ENCODE peak calls at places on chromosomes 7 and 10, in ten cellular contexts. V is Peyer's patch, C is HCT116, S is PC-9, J is breast epithelium, H is ovary, G is prostate gland, E is fibroblast of lung, Z is psoas muscle, X is GM23338. L is an unnamed sample. For H3K4me1, the result is how much of the 10 kb centered on the place peaks cover.

GRCh38 chr10:112343056-112343806 is 30.7 kb upstream of the ACSL5 start:
- DNase-seq in S (no peak), H (no peak), C (no peak), G (no peak), X (no peak), J (no peak), E (no peak), V (no peak), Z (no peak), L (no peak)

GRCh38 chr7:21912931-21913780 is 32.5 kb downstream of the CDCA7L start:
- DNase-seq in H (no peak), Z (no peak), C (no peak), E (no peak), G (no peak), V (no peak), X (no peak), J (no peak), S (no peak), L (no peak)

GRCh38 chr7:141593134-141593533 is 41.9 kb downstream of the AGK start:
- DNase-seq in J (no peak), V (no peak), G (no peak), E (peak), S (no peak), X (no peak), H (no peak), C (no peak), Z (no peak), L (no peak)

GRCh38 chr10:21926949-21927348 is 76.6 kb downstream of the DNAJC1 start:
- DNase-seq in X (no peak), S (peak), J (no peak), E (peak), Z (no peak), G (no peak), V (no peak), H (no peak), C (no peak), L (peak)

GRCh38 chr10:3452683-3453388 is 280.3 kb upstream of the PITRM1 start:
- DNase-seq in G (no peak), H (no peak), V (no peak), S (no peak), X (no peak), C (no peak), Z (no peak), E (peak), J (no peak), L (no peak)

GRCh38 chr10:119299531-119299930 is 92.2 kb downstream of the GRK5 start:
- DNase-seq in Z (no peak), V (peak), X (peak), H (no peak), C (no peak), S (no peak), J (no peak), E (no peak), G (no peak), L (no peak)

GRCh38 chr10:73906524-73907447 is 4.1 kb upstream of the PLAU start:
- DNase-seq in H (peak), G (peak), C (peak), Z (peak), E (peak), V (peak), J (no peak), X (peak), S (peak), L (peak)

GRCh38 chr7:1848013-1848640 is 178.1 kb downstream of the ELFN1 start:
- DNase-seq in H (no peak), J (no peak), E (no peak), S (no peak), G (no peak), Z (peak), V (no peak), C (no peak), X (no peak), L (no peak)

GRCh38 chr10:4851176-4851575 is 25.2 kb downstream of the AKR1E2 start:
- DNase-seq in S (no peak), V (no peak), X (no peak), E (no peak), Z (no peak), H (no peak), G (peak), C (no peak), J (no peak), L (no peak)

GRCh38 chr10:103842605-103843004 is 12.8 kb downstream of the SH3PXD2A start:
- DNase-seq in V (no peak), E (no peak), C (no peak), G (no peak), S (no peak), Z (no peak), X (no peak), H (no peak), J (no peak), L (no peak)

GRCh38 chr10:103829838-103830465 is 25.4 kb downstream of the SH3PXD2A start:
- DNase-seq in G (no peak), V (no peak), J (no peak), C (no peak), E (peak), X (no peak), S (no peak), Z (no peak), H (no peak), L (no peak)

GRCh38 chr10:114163062-114163861 is 10.7 kb downstream of the CCDC186 start:
- DNase-seq in G (no peak), Z (no peak), C (no peak), V (no peak), E (peak), X (peak), H (no peak), S (no peak), J (no peak), L (no peak)

GRCh38 chr10:86295351-86295750 is 71.2 kb downstream of the GRID1 start:
- DNase-seq in X (no peak), G (no peak), J (peak), C (no peak), Z (no peak), E (no peak), S (no peak), H (no peak), V (no peak), L (peak)

GRCh38 chr7:94492601-94493000 is 17.0 kb upstream of the CASD1 start:
- DNase-seq in Z (no peak), G (no peak), H (no peak), V (no peak), X (no peak), E (no peak), C (no peak), J (no peak), S (no peak), L (no peak)

GRCh38 chr7:4169505-4169904 is 512.6 kb upstream of the FOXK1 start:
- DNase-seq in S (no peak), E (peak), X (no peak), G (no peak), H (no peak), J (no peak), V (no peak), C (peak), Z (no peak), L (no peak)

GRCh38 chr10:11223507-11224157 is 206.0 kb downstream of the CELF2 start:
- DNase-seq in J (no peak), Z (no peak), E (no peak), H (no peak), C (no peak), X (no peak), G (peak), S (no peak), V (no peak), L (no peak)

GRCh38 chr7:52479990-52480389 is 555.4 kb upstream of the POM121L12 start:
- DNase-seq in C (no peak), V (no peak), E (no peak), S (no peak), Z (no peak), X (peak), J (no peak), H (no peak), G (no peak), L (no peak)

GRCh38 chr7:52486267-52486666 is 549.2 kb upstream of the POM121L12 start:
- DNase-seq in H (no peak), Z (no peak), G (no peak), X (no peak), S (no peak), J (no peak), C (no peak), E (no peak), V (no peak), L (no peak)

DNA sequence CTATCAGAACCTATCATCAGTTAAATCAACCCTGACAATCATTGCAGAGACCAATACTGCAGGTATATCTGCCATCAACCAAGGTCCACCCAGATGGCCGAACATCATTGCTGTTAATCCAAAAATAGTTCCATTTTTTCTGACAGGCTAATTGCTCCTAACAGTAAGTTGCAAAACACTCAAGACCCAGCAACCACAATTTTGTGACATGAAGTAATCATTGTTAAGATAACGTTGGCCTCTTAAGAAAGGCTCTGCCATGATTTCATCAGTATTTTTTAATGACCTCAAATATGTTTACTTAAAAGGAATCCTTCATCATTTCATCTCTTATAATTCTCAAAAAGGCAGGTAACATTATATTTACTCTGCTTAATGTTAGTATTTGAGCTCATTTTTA is 553.4 kb upstream of the POM121L12 start:
- DNase-seq in V (no peak), X (no peak), G (no peak), S (no peak), Z (no peak), E (peak), J (no peak), C (no peak), H (no peak), L (no peak)
- H3K4me1 ChIP-seq in V (under half), X (under half), G (under half), S (under half), Z (under half), E (under half), J (under half), C (under half), H (under half), L (under half)

GRCh38 chr7:75660566-75661215 is 78.0 kb downstream of the HIP1 start:
- DNase-seq in C (no peak), S (no peak), X (no peak), J (no peak), E (no peak), V (no peak), G (no peak), Z (no peak), H (no peak), L (no peak)
- TF ChIP-seq CTCF in C (no peak), S (no peak), X (no peak), J (no peak), E (no peak), V (no peak), G (no peak), Z (no peak), H (no peak), L (no peak)

DNA sequence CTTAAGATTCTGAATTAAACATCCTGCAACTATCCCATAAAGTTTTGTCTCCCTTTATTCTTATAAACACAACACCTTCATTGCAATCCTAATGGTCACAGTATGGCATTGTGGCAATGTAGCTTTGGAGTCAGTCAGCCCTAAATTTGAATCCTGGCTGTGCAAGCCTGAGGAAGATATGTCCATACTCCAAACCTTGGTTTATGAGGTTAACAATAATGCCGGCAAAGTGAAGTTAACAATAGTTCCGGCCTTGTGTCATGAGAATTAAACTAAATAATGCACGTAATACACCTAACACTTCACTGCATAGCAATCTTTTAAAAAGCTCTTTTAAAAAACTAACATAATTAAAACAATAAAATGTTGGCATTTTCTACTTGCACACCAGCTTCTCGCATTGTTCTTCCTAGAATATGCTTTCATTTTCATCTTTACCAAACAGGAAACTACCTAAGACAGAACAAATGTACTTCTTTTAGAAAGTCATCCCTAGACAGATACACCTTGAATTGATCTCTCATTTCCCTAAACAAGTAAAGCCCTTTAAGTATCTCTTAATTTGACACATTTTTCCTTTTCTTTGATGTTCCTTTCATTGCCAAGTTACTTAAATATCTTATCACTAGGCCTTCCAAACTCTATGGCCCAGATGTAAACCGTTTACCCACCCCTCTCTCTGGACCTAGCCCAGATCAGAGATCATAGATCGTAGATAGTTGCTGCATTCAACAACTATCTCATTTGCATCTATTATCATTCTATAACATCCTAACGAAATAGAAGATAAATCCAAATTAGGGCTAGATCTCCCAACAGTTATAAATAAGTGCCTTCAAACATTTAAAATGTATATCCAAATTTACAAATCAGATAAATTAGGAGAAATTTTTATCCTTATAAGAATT is 66.7 kb downstream of the CREB3L2 start:
- DNase-seq in X (no peak), J (no peak), C (no peak), S (no peak), Z (no peak), G (no peak), V (no peak), E (no peak), H (no peak), L (no peak)
- H3K4me3 ChIP-seq in X (no peak), J (peak), C (no peak), S (no peak), Z (peak), G (no peak), V (peak), E (no peak), H (no peak), L (no peak)

DNA sequence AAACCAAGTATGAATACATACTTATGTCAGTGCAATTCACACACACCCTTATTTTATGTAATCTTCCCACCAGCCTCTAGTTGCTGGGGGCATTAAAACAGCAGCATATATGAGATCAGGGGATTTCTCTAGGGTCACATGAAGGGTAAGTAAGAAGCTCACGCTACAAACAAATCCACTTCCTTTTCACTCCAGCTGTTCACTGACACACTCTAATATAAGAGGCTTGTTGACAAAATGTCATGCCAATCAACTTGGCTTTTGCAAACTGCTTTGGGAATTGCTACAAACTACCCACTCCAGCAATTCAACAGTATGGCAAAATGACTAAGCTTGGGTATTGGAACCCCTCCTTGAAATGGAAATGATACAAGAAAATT is 10.3 kb downstream of the FAM3C start:
- DNase-seq in G (no peak), C (no peak), Z (no peak), J (no peak), V (no peak), X (no peak), H (no peak), E (no peak), S (no peak), L (no peak)
- H3K4me1 ChIP-seq in G (under half), C (half or more), Z (under half), J (under half), V (under half), X (under half), H (under half), E (under half), S (under half), L (under half)

L was measured in adrenal gland.